ENCODE peak calls at places on chromosomes 4 and X, in eight cellular contexts. G is astrocyte of the spinal cord; T is fibroblast of the aortic adventitia; O is hypothalamus; V is upper lobe of right lung; P is stimulated activated CD8-positive, alpha-beta memory T cell treated with anti-CD3 and anti-CD28 coated beads, Interleukin-15, amount 100 ng/mL, for 24 hours; N is stimulated activated CD4-positive, alpha-beta T cell treated with anti-CD3 and anti-CD28 coated beads, Interleukin-1b, Interleukin-23, amount 100 ng/mL, for 1 hour; M is NCI-H1092 treated with DMSO at 0.1 percent for 48 hours. S is an unnamed sample.
A peak's percentile ranks its signal among the peaks of the same experiment; 100 is the strongest.

GRCh38 chr4:126697748-126698147 is 935.0 kb upstream of the INTU start:
- DNase-seq in G (peak; percentile 43), T (peak; percentile 70), O (no peak), V (no peak), P (no peak), N (no peak), M (no peak), S (no peak)

GRCh38 chrX:117957128-117957527 is 159.5 kb downstream of the KLHL13 start:
- DNase-seq in G (peak; percentile 28), T (no peak), O (no peak), V (no peak), P (no peak), N (no peak), M (no peak), S (no peak)

GRCh38 chr4:37607018-37607417 is 79.2 kb downstream of the RELL1 start:
- DNase-seq in G (no peak), T (no peak), O (no peak), V (no peak), P (no peak), N (no peak), M (no peak), S (no peak)

GRCh38 chrX:93673869-93674271 is at the start of gene FAM133A:
- DNase-seq in G (peak; percentile 73), T (peak; percentile 19), O (no peak), V (no peak), P (no peak), N (no peak), M (peak; percentile 63), S (no peak)

GRCh38 chr4:18882468-18882867 is 860.9 kb upstream of the LCORL start:
- DNase-seq in G (peak; percentile 74), T (peak; percentile 6), O (no peak), V (no peak), P (no peak), N (no peak), M (no peak), S (no peak)

GRCh38 chrX:54043084-54043483 is 1.2 kb downstream of the PHF8 start:
- DNase-seq in G (no peak), T (no peak), O (no peak), V (no peak), P (no peak), N (no peak), M (no peak), S (no peak)

GRCh38 chr4:169398294-169398693 is 127.5 kb upstream of the SH3RF1 start:
- DNase-seq in G (peak; percentile 84), T (peak; percentile 82), O (no peak), V (no peak), P (no peak), N (no peak), M (no peak), S (no peak)

GRCh38 chr4:126136922-126137781 is 822.4 kb downstream of the FAT4 start:
- DNase-seq in G (no peak), T (no peak), O (no peak), V (no peak), P (no peak), N (no peak), M (no peak), S (no peak)

GRCh38 chr4:17595471-17596005 is 18.5 kb downstream of the LAP3 start:
- DNase-seq in G (no peak), T (no peak), O (no peak), V (no peak), P (no peak), N (no peak), M (no peak), S (peak; percentile 95)

GRCh38 chr4:57023104-57023503 is 44.4 kb downstream of the POLR2B start:
- DNase-seq in G (peak; percentile 89), T (peak; percentile 86), O (no peak), V (no peak), P (no peak), N (no peak), M (no peak), S (no peak)

GRCh38 chrX:74383611-74384010 is 37.7 kb upstream of the SLC16A2 start:
- DNase-seq in G (peak; percentile 53), T (peak; percentile 70), O (no peak), V (no peak), P (no peak), N (no peak), M (peak; percentile 27), S (peak; percentile 65)

GRCh38 chr4:12137556-12137955 is 708.9 kb upstream of the HS3ST1 start:
- DNase-seq in G (no peak), T (no peak), O (no peak), V (no peak), P (no peak), N (no peak), M (peak; percentile 2), S (no peak)

GRCh38 chr4:89352541-89352940 is 44.9 kb upstream of the GPRIN3 start:
- DNase-seq in G (no peak), T (no peak), O (no peak), V (no peak), P (no peak), N (no peak), M (no peak), S (no peak)

GRCh38 chr4:111492501-111492900 is 652.8 kb upstream of the FAM241A start:
- DNase-seq in G (no peak), T (peak; percentile 29), O (no peak), V (no peak), P (no peak), N (no peak), M (no peak), S (no peak)

GRCh38 chr4:138560448-138560847 is 318.3 kb upstream of the SLC7A11 start:
- DNase-seq in G (no peak), T (no peak), O (no peak), V (no peak), P (no peak), N (no peak), M (no peak), S (no peak)

GRCh38 chr4:24840362-24840761 is 45.0 kb downstream of the SOD3 start:
- DNase-seq in G (no peak), T (no peak), O (no peak), V (no peak), P (no peak), N (no peak), M (no peak), S (no peak)

GRCh38 chr4:29081230-29081955 is 1638.8 kb upstream of the PCDH7 start:
- DNase-seq in G (peak; percentile 29), T (peak; percentile 14), O (no peak), V (no peak), P (no peak), N (no peak), M (peak; percentile 33), S (no peak)

S was measured in Karpas-422.